ENCODE peak calls at places on chromosomes 12 and 14, in eight cellular contexts. S is heart right ventricle, V is neural progenitor cell, I is body of pancreas, R is ovary, E is cardiac muscle cell, Y is A549, Q is HepG2. C is an unnamed sample. For H3K4me1, the result is how much of the 10 kb centered on the place peaks cover.

GRCh38 chr12:29427964-29428363 is 47.0 kb upstream of the ERGIC2 start:
- DNase-seq in V (peak), E (peak), I (no peak), Y (peak), Q (peak), R (no peak), S (no peak), C (no peak)

GRCh38 chr14:85811340-85811739 is 281.4 kb downstream of the FLRT2 start:
- DNase-seq in Q (no peak), V (no peak), Y (no peak), S (no peak), E (no peak), I (no peak), R (no peak), C (no peak)

GRCh38 chr12:2691340-2692111 is 103.2 kb upstream of the FKBP4 start:
- DNase-seq in S (no peak), R (no peak), E (peak), Y (no peak), Q (no peak), I (no peak), V (peak), C (no peak)

GRCh38 chr12:53179694-53180269 is 740 bp upstream of the ZNF740 start:
- DNase-seq in E (no peak), V (no peak), I (no peak), R (peak), S (peak), Y (no peak), Q (no peak), C (no peak)

GRCh38 chr12:111904438-111904837 is 62.4 kb downstream of the MAPKAPK5 start:
- DNase-seq in R (no peak), Y (no peak), S (no peak), I (no peak), Q (no peak), V (no peak), E (no peak), C (no peak)

GRCh38 chr14:31950760-31951637 is 126.1 kb upstream of the ARHGAP5 start:
- DNase-seq in Y (peak), I (no peak), Q (no peak), S (peak), V (peak), E (peak), R (peak), C (peak)

GRCh38 chr12:132413931-132414588 is 75.9 kb upstream of the FBRSL1 start:
- DNase-seq in R (no peak), Y (no peak), Q (no peak), S (no peak), I (no peak), V (peak), E (no peak), C (no peak)

GRCh38 chr14:69484444-69485113 is at the start of gene PLEKHD1:
- DNase-seq in R (no peak), Y (no peak), I (no peak), S (no peak), Q (no peak), V (peak), E (no peak), C (no peak)

GRCh38 chr12:128382946-128383739 is 116.2 kb downstream of the TMEM132C start:
- DNase-seq in Y (no peak), I (no peak), Q (no peak), V (peak), E (no peak), S (no peak), R (no peak), C (no peak)

GRCh38 chr12:4353785-4354208 is 25.7 kb downstream of the FGF23 start:
- DNase-seq in E (peak), Q (no peak), Y (peak), S (no peak), V (peak), I (no peak), R (no peak), C (no peak)

GRCh38 chr14:21168055-21168454 is 12.2 kb upstream of the OR5AU1 start:
- DNase-seq in V (no peak), I (no peak), Y (no peak), E (no peak), Q (no peak), R (no peak), S (no peak), C (no peak)

GRCh38 chr12:21699851-21700250 is 42.2 kb upstream of the LDHB start:
- DNase-seq in Q (no peak), S (no peak), Y (no peak), R (no peak), E (no peak), I (no peak), V (no peak), C (no peak)

GRCh38 chr14:77605392-77605978 is 11.0 kb downstream of the SPTLC2 start:
- DNase-seq in Y (no peak), Q (no peak), E (no peak), R (no peak), S (no peak), V (no peak), I (no peak), C (no peak)

GRCh38 chr12:52156757-52157565 is 34.9 kb downstream of the KRT80 start:
- DNase-seq in E (peak), R (peak), S (peak), I (peak), Y (peak), Q (peak), V (peak), C (no peak)

GRCh38 chr14:49418789-49419188 is 167.4 kb downstream of the RPS29 start:
- DNase-seq in V (no peak), R (no peak), S (no peak), E (no peak), I (no peak), Y (no peak), Q (no peak), C (no peak)

GRCh38 chr14:23644195-23644918 is 8.2 kb downstream of the DHRS2 start:
- DNase-seq in Q (no peak), E (no peak), R (no peak), S (no peak), Y (no peak), V (no peak), I (no peak), C (no peak)

DNA sequence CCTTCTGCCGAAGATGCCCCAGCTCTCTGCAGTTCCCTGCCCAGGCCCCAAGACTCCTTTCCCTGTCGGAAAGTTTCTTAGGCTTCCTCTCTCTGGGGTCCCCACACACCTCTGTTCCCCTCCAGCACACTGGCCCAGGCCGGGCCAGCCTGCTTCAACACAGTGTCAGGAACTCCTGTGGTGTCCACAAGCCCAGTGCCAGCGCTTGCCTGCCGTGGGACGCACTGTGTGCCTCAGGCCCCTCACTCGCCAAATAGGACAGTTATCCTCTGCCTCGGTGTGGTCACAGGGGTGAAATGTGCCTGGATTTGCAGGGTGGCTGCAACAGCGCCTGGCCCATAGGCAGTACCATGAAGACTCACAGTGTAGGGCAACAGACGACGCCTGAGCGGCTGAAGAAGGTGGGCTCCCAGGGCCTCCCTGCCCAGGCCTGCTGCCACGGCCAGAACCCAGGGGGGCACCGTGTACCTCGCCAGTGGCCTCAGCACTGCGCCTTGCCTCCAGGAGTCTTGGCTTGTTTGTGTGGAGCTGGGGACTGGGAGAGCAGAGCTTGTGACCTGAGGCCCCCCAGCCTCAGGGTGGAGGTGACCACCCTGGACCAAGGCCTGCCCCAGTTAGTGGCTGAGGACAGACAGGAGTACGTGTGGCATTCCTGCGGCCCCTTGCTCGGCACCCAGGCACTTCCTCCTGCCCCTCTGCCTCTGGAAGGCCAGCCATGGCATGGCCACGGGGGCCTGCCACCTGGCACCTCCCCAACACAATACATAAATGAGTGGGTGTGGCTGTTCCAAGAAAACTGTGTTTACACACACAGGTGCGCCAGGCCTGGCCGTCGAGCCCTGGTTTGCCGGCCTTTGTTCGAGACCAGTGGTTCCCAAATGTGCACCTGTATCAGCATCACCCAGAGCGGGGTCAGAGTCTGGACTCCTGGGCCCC is 4.7 kb upstream of the ASPG start:
- DNase-seq in Y (no peak), V (no peak), Q (no peak), S (no peak), I (peak), E (no peak), R (no peak), C (no peak)
- H3K4me1 ChIP-seq in Y (under half), V (under half), Q (under half), S (under half), I (under half), E (under half), R (under half), C (under half)

DNA sequence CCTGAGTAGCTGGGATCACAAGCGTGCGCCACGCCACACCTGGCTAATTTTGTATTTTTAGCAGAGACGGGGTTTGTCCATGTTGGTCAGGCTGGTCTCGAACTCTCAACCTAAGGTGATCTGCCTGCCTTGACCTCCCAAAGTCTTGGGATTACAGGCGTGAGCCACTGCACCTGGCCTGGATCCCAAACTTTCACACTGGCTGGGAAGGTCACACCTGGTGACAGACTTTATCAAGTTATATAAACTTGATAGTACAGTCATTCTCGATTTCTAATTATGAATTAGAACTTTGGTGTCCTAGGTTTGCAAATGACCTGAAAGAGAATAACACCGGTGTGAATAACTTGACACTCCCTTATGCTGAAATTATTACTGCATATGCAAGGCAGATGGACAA is 6.0 kb downstream of the PLBD1 start:
- DNase-seq in E (no peak), I (peak), V (no peak), S (no peak), Y (no peak), R (no peak), Q (no peak), C (no peak)
- H3K27ac ChIP-seq in E (no peak), I (peak), V (no peak), S (no peak), Y (no peak), R (no peak), Q (no peak), C (no peak)

GRCh38 chr12:70260610-70261009 is 17.4 kb downstream of the CNOT2 start:
- DNase-seq in Q (no peak), S (no peak), R (no peak), Y (no peak), E (no peak), I (no peak), V (no peak), C (no peak)
- H3K4me1 ChIP-seq in Q (under half), S (under half), R (under half), Y (under half), E (under half), I (under half), V (under half), C (under half)

GRCh38 chr12:119667577-119668314 is at the start of gene PRKAB1:
- DNase-seq in S (peak), Q (peak), I (peak), V (peak), R (peak), Y (peak), E (peak), C (peak)

GRCh38 chr12:119669744-119670472 is 2.0 kb downstream of the PRKAB1 start:
- DNase-seq in V (no peak), R (no peak), Y (no peak), E (no peak), I (peak), S (no peak), Q (peak), C (no peak)

GRCh38 chr12:119666226-119666808 is 1.6 kb upstream of the PRKAB1 start:
- DNase-seq in Y (no peak), V (no peak), E (no peak), I (no peak), R (no peak), Q (no peak), S (no peak), C (no peak)

GRCh38 chr12:119666900-119667576 is 895 bp upstream of the PRKAB1 start:
- DNase-seq in Q (no peak), E (no peak), S (no peak), Y (no peak), I (no peak), R (no peak), V (no peak), C (no peak)

GRCh38 chr12:119668315-119668651 is 350 bp downstream of the PRKAB1 start:
- DNase-seq in V (no peak), Y (no peak), Q (no peak), I (no peak), R (no peak), S (no peak), E (no peak), C (no peak)
- H3K27ac ChIP-seq in V (peak), Y (peak), Q (peak), I (peak), R (peak), S (peak), E (peak), C (peak)

GRCh38 chr12:124383028-124383427 is 88.1 kb downstream of the RFLNA start:
- DNase-seq in S (no peak), Y (no peak), I (no peak), E (no peak), V (no peak), R (no peak), Q (no peak), C (no peak)
- H3K4me1 ChIP-seq in S (half or more), Y (half or more), I (under half), E (under half), V (under half), R (under half), Q (under half), C (half or more)